ENCODE peak calls at places on chromosomes 2 and 18, in eight cellular contexts. One of them, this sample, is unnamed.

GRCh38 chr2:7860693-7861092 is 821.2 kb upstream of the ID2 start:
- DNase-seq in HT1080: peak
- DNase-seq in NT2/D1: no peak
- DNase-seq in HCT116: no peak
- DNase-seq in CD4-positive, alpha-beta T cell: no peak
- DNase-seq in stimulated activated CD4-positive, alpha-beta T cell treated with anti-CD3 and anti-CD28 coated beads, Interleukin-1b, Interleukin-23, amount 100 ng/mL, for 24 hours: no peak
- DNase-seq in stromal cell of bone marrow: peak
- DNase-seq in activated T-helper 1 cell treated with anti-CD3 and anti-CD28 coated beads, Interleukin-2, amount 50 U/mL, for 16 hours: no peak
- DNase-seq in this sample: no peak

GRCh38 chr2:17387591-17387990 is 130.6 kb downstream of the RAD51AP2 start:
- DNase-seq in HCT116: no peak
- DNase-seq in stromal cell of bone marrow: peak
- DNase-seq in stimulated activated CD4-positive, alpha-beta T cell treated with anti-CD3 and anti-CD28 coated beads, Interleukin-1b, Interleukin-23, amount 100 ng/mL, for 24 hours: no peak
- DNase-seq in activated T-helper 1 cell treated with anti-CD3 and anti-CD28 coated beads, Interleukin-2, amount 50 U/mL, for 16 hours: no peak
- DNase-seq in CD4-positive, alpha-beta T cell: no peak
- DNase-seq in HT1080: no peak
- DNase-seq in NT2/D1: no peak
- DNase-seq in this sample: no peak

GRCh38 chr2:25383806-25384205 is 42.1 kb upstream of the DNMT3A start:
- DNase-seq in HCT116: no peak
- DNase-seq in stimulated activated CD4-positive, alpha-beta T cell treated with anti-CD3 and anti-CD28 coated beads, Interleukin-1b, Interleukin-23, amount 100 ng/mL, for 24 hours: no peak
- DNase-seq in stromal cell of bone marrow: no peak
- DNase-seq in CD4-positive, alpha-beta T cell: no peak
- DNase-seq in activated T-helper 1 cell treated with anti-CD3 and anti-CD28 coated beads, Interleukin-2, amount 50 U/mL, for 16 hours: no peak
- DNase-seq in HT1080: no peak
- DNase-seq in NT2/D1: no peak
- DNase-seq in this sample: no peak

GRCh38 chr2:69538872-69539548 is 101.8 kb upstream of the NFU1 start:
- DNase-seq in NT2/D1: no peak
- DNase-seq in stromal cell of bone marrow: no peak
- DNase-seq in HCT116: no peak
- DNase-seq in HT1080: peak
- DNase-seq in activated T-helper 1 cell treated with anti-CD3 and anti-CD28 coated beads, Interleukin-2, amount 50 U/mL, for 16 hours: no peak
- DNase-seq in CD4-positive, alpha-beta T cell: no peak
- DNase-seq in stimulated activated CD4-positive, alpha-beta T cell treated with anti-CD3 and anti-CD28 coated beads, Interleukin-1b, Interleukin-23, amount 100 ng/mL, for 24 hours: no peak
- DNase-seq in this sample: no peak

GRCh38 chr18:8298186-8298585 is 311.1 kb upstream of the RAB12 start:
- DNase-seq in HT1080: no peak
- DNase-seq in CD4-positive, alpha-beta T cell: no peak
- DNase-seq in NT2/D1: no peak
- DNase-seq in HCT116: no peak
- DNase-seq in stimulated activated CD4-positive, alpha-beta T cell treated with anti-CD3 and anti-CD28 coated beads, Interleukin-1b, Interleukin-23, amount 100 ng/mL, for 24 hours: no peak
- DNase-seq in stromal cell of bone marrow: no peak
- DNase-seq in activated T-helper 1 cell treated with anti-CD3 and anti-CD28 coated beads, Interleukin-2, amount 50 U/mL, for 16 hours: no peak
- DNase-seq in this sample: no peak

GRCh38 chr2:207231106-207231860 is 65.5 kb upstream of the KLF7 start:
- DNase-seq in stimulated activated CD4-positive, alpha-beta T cell treated with anti-CD3 and anti-CD28 coated beads, Interleukin-1b, Interleukin-23, amount 100 ng/mL, for 24 hours: no peak
- DNase-seq in activated T-helper 1 cell treated with anti-CD3 and anti-CD28 coated beads, Interleukin-2, amount 50 U/mL, for 16 hours: no peak
- DNase-seq in CD4-positive, alpha-beta T cell: no peak
- DNase-seq in NT2/D1: no peak
- DNase-seq in HCT116: no peak
- DNase-seq in HT1080: peak
- DNase-seq in stromal cell of bone marrow: no peak
- DNase-seq in this sample: no peak

GRCh38 chr2:10944799-10945198 is 33.1 kb downstream of the KCNF1 start:
- DNase-seq in NT2/D1: no peak
- DNase-seq in CD4-positive, alpha-beta T cell: no peak
- DNase-seq in stimulated activated CD4-positive, alpha-beta T cell treated with anti-CD3 and anti-CD28 coated beads, Interleukin-1b, Interleukin-23, amount 100 ng/mL, for 24 hours: no peak
- DNase-seq in HCT116: no peak
- DNase-seq in activated T-helper 1 cell treated with anti-CD3 and anti-CD28 coated beads, Interleukin-2, amount 50 U/mL, for 16 hours: no peak
- DNase-seq in stromal cell of bone marrow: no peak
- DNase-seq in HT1080: no peak
- DNase-seq in this sample: no peak

GRCh38 chr2:86636842-86637241 is 13.2 kb upstream of the RNF103 start:
- DNase-seq in activated T-helper 1 cell treated with anti-CD3 and anti-CD28 coated beads, Interleukin-2, amount 50 U/mL, for 16 hours: no peak
- DNase-seq in HCT116: no peak
- DNase-seq in NT2/D1: no peak
- DNase-seq in CD4-positive, alpha-beta T cell: no peak
- DNase-seq in HT1080: no peak
- DNase-seq in stimulated activated CD4-positive, alpha-beta T cell treated with anti-CD3 and anti-CD28 coated beads, Interleukin-1b, Interleukin-23, amount 100 ng/mL, for 24 hours: no peak
- DNase-seq in stromal cell of bone marrow: no peak
- DNase-seq in this sample: no peak

GRCh38 chr2:197081294-197081693 is 154.8 kb upstream of the PGAP1 start:
- DNase-seq in HCT116: no peak
- DNase-seq in stromal cell of bone marrow: no peak
- DNase-seq in stimulated activated CD4-positive, alpha-beta T cell treated with anti-CD3 and anti-CD28 coated beads, Interleukin-1b, Interleukin-23, amount 100 ng/mL, for 24 hours: no peak
- DNase-seq in CD4-positive, alpha-beta T cell: no peak
- DNase-seq in HT1080: no peak
- DNase-seq in activated T-helper 1 cell treated with anti-CD3 and anti-CD28 coated beads, Interleukin-2, amount 50 U/mL, for 16 hours: no peak
- DNase-seq in NT2/D1: no peak
- DNase-seq in this sample: no peak